ENCODE peak calls at places on chromosomes 5 and 9, in seven cellular contexts. N is lower leg skin, A is tibial nerve, S is H1, M is esophagus squamous epithelium, L is IMR-90, E is HepG2. Q is an unnamed sample.
A peak's percentile ranks its signal among the peaks of the same experiment; 100 is the strongest.

GRCh38 chr5:116046261-116046660 is 14.0 kb downstream of the ARL14EPL start:
- DNase-seq in M (no peak), N (no peak), A (no peak), L (no peak), S (no peak), E (no peak), Q (peak; percentile 59)

GRCh38 chr9:104575451-104575850 is 6.5 kb downstream of the OR13C8 start:
- DNase-seq in N (no peak), S (no peak), A (no peak), L (no peak), M (no peak), E (no peak), Q (no peak)

GRCh38 chr9:27125936-27126335 is 16.9 kb downstream of the TEK start:
- DNase-seq in A (no peak), E (no peak), L (peak; percentile 85), S (no peak), M (no peak), N (no peak), Q (no peak)

GRCh38 chr9:123861086-123861707 is 68.7 kb downstream of the DENND1A start:
- DNase-seq in M (no peak), E (peak; percentile 35), L (no peak), A (no peak), N (no peak), S (no peak), Q (no peak)

GRCh38 chr5:120806132-120806531 is 342.0 kb downstream of the PRR16 start:
- DNase-seq in M (no peak), S (no peak), L (peak; percentile 56), N (no peak), A (no peak), E (no peak), Q (no peak)

GRCh38 chr5:171528865-171529264 is 109.4 kb downstream of the FGF18 start:
- DNase-seq in A (no peak), M (no peak), L (no peak), N (no peak), E (no peak), S (no peak), Q (no peak)

GRCh38 chr9:136567651-136568287 is 21.9 kb upstream of the NOTCH1 start:
- DNase-seq in N (peak; percentile 65), A (peak; percentile 71), S (no peak), L (peak; percentile 81), M (no peak), E (peak; percentile 56), Q (peak; percentile 57)

GRCh38 chr5:91291628-91292569 is 91.2 kb downstream of the ARRDC3 start:
- DNase-seq in N (no peak), A (no peak), M (no peak), E (no peak), S (no peak), L (no peak), Q (no peak)

GRCh38 chr5:43367909-43368648 is 44.1 kb downstream of the CCL28 start:
- DNase-seq in E (no peak), L (peak; percentile 4), N (no peak), A (no peak), M (no peak), S (no peak), Q (no peak)

GRCh38 chr9:127388037-127388855 is 8.7 kb upstream of the SLC2A8 start:
- DNase-seq in N (peak; percentile 46), A (peak; percentile 75), L (peak; percentile 98), M (no peak), E (peak; percentile 96), S (no peak), Q (peak; percentile 86)

DNA sequence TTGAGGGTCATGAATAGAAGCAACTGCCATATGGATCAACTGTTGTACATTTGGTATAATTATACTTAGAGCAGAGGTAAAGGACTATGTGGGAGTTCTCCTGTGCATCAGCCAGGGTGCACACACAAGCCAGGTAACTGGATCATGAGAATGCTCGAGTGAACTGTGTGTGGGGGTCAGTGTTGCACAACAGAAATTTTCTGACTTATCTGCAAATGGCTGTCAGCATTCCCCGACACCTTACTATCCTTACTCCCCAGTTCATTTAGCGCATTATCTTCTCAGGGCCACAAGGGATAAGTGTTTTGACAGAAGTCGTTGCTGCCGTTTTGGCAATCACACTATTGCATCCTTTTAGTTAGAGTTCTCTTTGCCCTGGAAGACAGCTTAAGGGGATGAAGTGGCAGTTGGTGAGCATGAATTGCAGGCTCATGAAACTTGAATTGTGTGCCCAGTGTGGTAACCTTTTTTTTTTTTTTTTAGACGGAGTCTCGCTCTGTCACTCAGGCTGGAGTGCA is 1.7 kb downstream of the CANX start:
- DNase-seq in A (no peak), N (no peak), M (no peak), E (peak; percentile 66), S (no peak), L (peak; percentile 14), Q (no peak)
- TF ChIP-seq POLR2A in A (no peak), N (no peak), M (no peak), E (no peak), S (no peak), L (no peak), Q (no peak)

DNA sequence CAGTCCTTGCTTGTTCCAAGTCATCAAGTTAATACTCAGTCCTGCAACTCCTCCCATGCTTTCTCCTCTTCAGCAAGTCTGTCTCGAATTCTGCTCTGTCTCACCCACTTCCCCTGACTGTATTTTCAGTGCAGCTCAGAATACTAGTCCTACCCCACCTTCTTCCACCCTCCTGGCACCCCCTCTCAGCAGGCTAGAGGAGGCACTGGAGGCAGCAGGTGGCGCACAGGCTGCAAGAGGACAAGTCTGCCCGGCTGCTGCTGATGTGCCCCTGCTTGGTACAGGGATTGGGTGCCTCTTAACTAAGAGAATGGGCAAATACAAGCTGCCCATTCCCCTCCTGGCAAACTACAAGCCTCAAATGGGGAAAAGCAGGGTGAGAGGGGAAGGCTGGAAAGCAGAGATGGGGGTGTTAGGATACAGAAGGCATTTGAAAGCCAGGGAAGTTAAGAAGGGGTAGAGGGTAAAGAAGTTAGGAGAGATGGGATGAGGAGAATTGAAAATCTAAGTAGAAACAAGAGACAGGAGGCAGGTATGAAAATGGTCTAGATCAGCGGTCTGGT is 5.0 kb downstream of the TLN1 start:
- DNase-seq in A (no peak), M (no peak), E (peak; percentile 35), S (no peak), L (peak; percentile 51), N (no peak), Q (no peak)
- TF ChIP-seq CTCF in A (no peak), M (no peak), E (no peak), S (no peak), L (peak; percentile 36), N (no peak), Q (no peak)

GRCh38 chr9:113376634-113377531 is at the start of gene HDHD3:
- DNase-seq in E (peak; percentile 71), N (peak; percentile 73), L (peak; percentile 58), M (peak; percentile 33), A (peak; percentile 62), S (peak; percentile 73), Q (peak; percentile 48)
- TF ChIP-seq POLR2A in E (peak; percentile 89), N (no peak), L (no peak), M (peak; percentile 89), A (peak; percentile 26), S (peak; percentile 44), Q (peak; percentile 49)

DNA sequence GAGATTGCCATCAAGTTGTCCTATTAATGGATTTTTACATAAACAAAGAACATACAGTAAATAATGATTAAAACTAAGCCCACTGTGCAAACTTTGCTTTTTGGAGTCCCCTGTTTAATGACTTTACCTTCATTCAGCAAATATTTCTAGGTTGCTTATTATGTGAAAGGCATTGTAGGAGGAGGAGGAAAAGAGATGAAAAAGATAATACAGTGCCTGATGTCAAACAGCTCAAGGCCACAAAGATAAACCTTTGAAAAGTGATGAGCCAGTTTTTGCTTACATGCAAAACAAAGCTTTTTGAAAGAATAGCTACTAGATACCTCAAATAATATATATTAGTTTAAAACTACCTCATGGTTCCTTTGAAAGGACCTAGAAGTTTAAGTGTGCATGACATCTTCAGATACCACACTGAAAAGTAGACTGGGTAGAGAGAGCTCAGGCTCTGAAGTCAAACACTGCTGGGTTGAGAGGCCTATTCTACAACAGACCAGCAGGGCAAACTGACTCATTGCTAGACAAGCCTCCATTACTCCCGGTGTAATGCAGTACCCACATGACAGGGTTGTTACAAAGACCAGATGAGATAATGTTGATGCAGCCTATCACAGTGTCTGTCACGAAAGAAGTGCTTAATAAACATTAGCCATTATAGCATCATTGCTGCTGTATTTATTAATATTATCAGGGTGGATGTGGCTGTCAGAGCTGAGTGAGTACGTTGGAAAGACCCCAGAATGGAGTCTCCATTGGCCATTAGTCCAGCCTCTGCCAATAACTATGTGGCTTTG is 11.8 kb downstream of the DEPDC1B start:
- DNase-seq in L (peak; percentile 75), S (no peak), A (no peak), N (no peak), E (peak; percentile 85), M (no peak), Q (no peak)
- TF ChIP-seq CTCF in L (peak; percentile 40), S (peak; percentile 43), A (no peak), N (no peak), E (peak; percentile 35), M (no peak), Q (no peak)

DNA sequence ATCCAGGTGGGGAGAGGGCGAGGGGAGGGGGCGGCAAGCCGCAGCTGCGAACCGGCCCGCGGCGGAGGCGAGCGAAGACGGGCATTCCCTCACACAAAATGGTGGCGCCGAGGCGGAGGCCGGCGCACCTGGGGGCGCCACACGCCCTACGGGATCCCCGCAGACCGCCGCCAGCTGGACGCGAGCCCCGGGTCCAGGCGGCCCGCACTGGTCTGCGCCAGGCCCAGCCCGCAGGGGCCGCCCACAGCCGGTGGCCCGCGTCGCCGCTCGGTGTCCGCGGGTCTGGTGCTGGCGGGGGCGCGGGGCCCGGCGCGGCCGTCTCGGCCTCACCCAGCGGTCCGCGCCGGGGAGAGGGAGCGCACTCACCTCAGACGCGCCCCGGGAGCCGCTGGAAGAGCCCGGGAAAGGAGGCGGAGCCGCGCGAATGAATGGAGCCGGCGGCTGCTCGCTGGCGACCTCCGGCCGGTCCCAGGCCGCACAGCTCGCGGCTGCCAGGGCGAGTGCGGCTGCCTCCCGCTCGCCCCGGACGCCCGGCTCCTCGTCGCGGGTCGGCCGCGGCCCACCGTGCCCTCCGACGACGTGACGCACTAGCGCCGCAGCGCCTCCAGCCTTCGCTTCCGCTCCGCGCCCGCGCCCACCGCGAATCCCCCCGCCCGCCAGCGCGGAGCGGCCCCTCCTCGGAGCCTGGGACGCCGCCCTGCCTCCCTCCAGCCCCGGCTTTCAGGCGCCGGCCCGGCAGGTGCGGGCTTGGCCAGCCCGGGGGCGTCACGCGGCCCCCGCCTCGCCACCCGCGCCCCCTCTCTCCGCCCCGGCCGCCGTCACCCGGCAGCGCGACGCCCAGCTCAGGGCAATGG is at the start of gene FAM169A:
- DNase-seq in N (no peak), L (peak; percentile 4), A (no peak), M (no peak), E (no peak), S (no peak), Q (no peak)
- TF ChIP-seq POLR2A in N (no peak), L (no peak), A (no peak), M (no peak), E (no peak), S (peak; percentile 28), Q (no peak)

GRCh38 chr5:157475432-157475831 is 15.4 kb downstream of the NIPAL4 start:
- DNase-seq in A (no peak), N (no peak), L (no peak), E (no peak), S (no peak), M (no peak), Q (no peak)

GRCh38 chr5:157471709-157472108 is 11.7 kb downstream of the NIPAL4 start:
- DNase-seq in E (peak; percentile 30), S (no peak), L (peak; percentile 33), N (no peak), A (no peak), M (no peak), Q (peak; percentile 34)

GRCh38 chr5:157476699-157477408 is 16.8 kb downstream of the NIPAL4 start:
- DNase-seq in L (peak; percentile 74), E (peak; percentile 75), M (no peak), N (peak; percentile 37), S (no peak), A (peak; percentile 49), Q (peak; percentile 45)

GRCh38 chr5:157470616-157471015 is 10.6 kb downstream of the NIPAL4 start:
- DNase-seq in L (no peak), M (no peak), N (no peak), S (no peak), E (no peak), A (no peak), Q (no peak)

GRCh38 chr5:157473383-157474370 is 13.7 kb downstream of the NIPAL4 start:
- DNase-seq in S (no peak), E (no peak), L (peak; percentile 87), A (no peak), M (no peak), N (no peak), Q (no peak)
- TF ChIP-seq CTCF in S (no peak), E (no peak), L (no peak), A (no peak), M (no peak), N (no peak), Q (no peak)

Q was measured in HCT116.